ENCODE peak calls at places on chromosomes 1 and 21, in nine cellular contexts. S, E, R, M, T, N, J, V and A are unnamed samples.

GRCh38 chr21:32940079-32941014 is 85.4 kb upstream of the OLIG2 start:
- DNase-seq in S (peak), E (peak), R (peak), M (no peak), T (peak), N (peak), J (peak), V (no peak), A (peak)

GRCh38 chr21:46118871-46119564 is 21.1 kb downstream of the COL6A2 start:
- DNase-seq in S (no peak), E (no peak), R (no peak), M (peak), T (peak), N (peak), J (no peak), V (peak), A (no peak)

GRCh38 chr1:69645477-69645876 is 77.8 kb downstream of the LRRC7 start:
- DNase-seq in S (no peak), E (no peak), R (no peak), M (no peak), T (no peak), N (no peak), J (no peak), V (no peak), A (no peak)

GRCh38 chr1:9108056-9108665 is 20.7 kb downstream of the GPR157 start:
- DNase-seq in S (no peak), E (no peak), R (no peak), M (no peak), T (no peak), N (no peak), J (no peak), V (no peak), A (no peak)

GRCh38 chr21:39350094-39351006 is 1.5 kb upstream of the HMGN1 start:
- DNase-seq in S (no peak), E (no peak), R (no peak), M (peak), T (no peak), N (no peak), J (no peak), V (no peak), A (peak)

GRCh38 chr1:205270764-205271163 is 43.0 kb downstream of the TMCC2 start:
- DNase-seq in S (peak), E (peak), R (peak), M (peak), T (no peak), N (no peak), J (peak), V (no peak), A (peak)

GRCh38 chr1:54543729-54544496 is 4.1 kb upstream of the ACOT11 start:
- DNase-seq in S (peak), E (peak), R (peak), M (peak), T (peak), N (no peak), J (peak), V (no peak), A (peak)

GRCh38 chr1:17606826-17607440 is 67.4 kb downstream of the ARHGEF10L start:
- DNase-seq in S (peak), E (peak), R (peak), M (peak), T (peak), N (peak), J (peak), V (peak), A (peak)

GRCh38 chr1:4180066-4180735 is 280.1 kb upstream of the C1orf174 start:
- DNase-seq in S (no peak), E (no peak), R (no peak), M (no peak), T (no peak), N (no peak), J (no peak), V (no peak), A (no peak)

GRCh38 chr1:21022279-21023040 is 154.2 kb downstream of the EIF4G3 start:
- DNase-seq in S (peak), E (peak), R (peak), M (peak), T (peak), N (peak), J (peak), V (peak), A (peak)
- H3K4me3 ChIP-seq in S (no peak), E (peak), R (peak), M (peak), T (no peak), N (no peak), J (peak), V (peak), A (no peak)

GRCh38 chr1:111789666-111790316 is 34.1 kb downstream of the DDX20 start:
- DNase-seq in S (peak), E (peak), R (peak), M (no peak), T (no peak), N (no peak), J (peak), V (peak), A (peak)
- TF ChIP-seq CTCF in S (no peak), E (peak), R (no peak), M (no peak), T (peak), N (no peak), J (no peak), V (peak), A (no peak)

GRCh38 chr1:222894331-222894730 is 79.5 kb downstream of the DISP1 start:
- DNase-seq in S (no peak), E (no peak), R (no peak), M (no peak), T (no peak), N (no peak), J (no peak), V (no peak), A (no peak)

GRCh38 chr1:222896630-222897526 is 82.0 kb downstream of the DISP1 start:
- DNase-seq in S (no peak), E (peak), R (peak), M (no peak), T (no peak), N (no peak), J (peak), V (no peak), A (peak)

GRCh38 chr1:222893255-222893654 is 78.4 kb downstream of the DISP1 start:
- DNase-seq in S (peak), E (peak), R (no peak), M (no peak), T (no peak), N (no peak), J (no peak), V (no peak), A (no peak)

GRCh38 chr1:222898191-222898527 is 83.3 kb downstream of the DISP1 start:
- DNase-seq in S (no peak), E (no peak), R (no peak), M (no peak), T (no peak), N (no peak), J (peak), V (no peak), A (peak)

DNA sequence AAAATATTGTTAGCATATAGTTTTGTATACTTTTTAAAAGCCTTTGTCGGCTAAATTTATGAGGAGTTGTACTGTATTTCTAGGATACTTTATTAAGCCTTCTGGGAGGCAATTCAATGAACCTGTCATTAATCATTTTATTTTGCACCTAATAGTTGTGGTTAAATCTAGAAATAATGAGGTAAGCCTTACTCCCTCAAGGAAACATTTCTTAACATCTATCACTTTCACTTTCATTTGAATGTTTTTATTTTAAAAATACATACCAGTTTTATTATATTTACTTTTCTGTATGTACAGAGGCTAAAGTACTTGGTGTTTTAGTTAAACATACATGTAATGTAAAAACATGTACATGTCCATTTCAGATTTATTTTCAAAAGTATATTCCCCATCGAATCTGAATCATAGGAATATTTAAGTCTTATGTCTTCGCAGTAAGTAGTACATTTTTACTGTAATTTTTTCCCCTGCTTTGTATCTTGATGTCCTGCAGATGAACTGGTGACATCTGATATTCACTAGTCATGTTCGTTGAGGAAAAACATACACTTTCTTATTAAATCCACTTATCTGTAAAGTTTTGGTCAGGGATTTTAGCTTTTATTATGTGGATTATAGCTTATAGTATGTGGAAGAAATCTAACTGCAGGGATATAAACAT is 82.8 kb downstream of the DISP1 start:
- DNase-seq in S (no peak), E (peak), R (peak), M (no peak), T (no peak), N (no peak), J (peak), V (no peak), A (peak)
- H3K4me3 ChIP-seq in S (no peak), E (no peak), R (peak), M (peak), T (no peak), N (no peak), J (peak), V (peak), A (peak)

DNA sequence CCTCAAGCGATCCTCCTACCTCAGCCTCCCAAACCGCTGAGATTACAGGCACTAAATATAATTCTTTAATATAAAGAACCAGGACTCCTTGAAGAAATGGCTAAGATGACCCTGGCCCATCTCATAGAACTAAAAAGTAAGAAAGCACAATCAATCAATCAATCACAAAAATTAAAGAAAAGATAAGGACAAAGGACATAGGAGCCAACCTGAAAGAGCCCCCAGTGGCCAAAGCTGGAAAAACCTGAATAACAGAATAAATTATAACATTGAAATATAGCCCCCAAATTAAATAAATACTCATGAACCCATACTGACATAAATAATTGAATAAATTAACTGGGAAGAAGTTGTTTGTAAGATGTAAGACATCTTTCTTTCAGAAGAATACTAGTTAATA is 8.9 kb downstream of the NUP210L start:
- DNase-seq in S (no peak), E (no peak), R (no peak), M (no peak), T (no peak), N (no peak), J (no peak), V (no peak), A (no peak)
- TF ChIP-seq CTCF in S (peak), E (peak), R (peak), M (peak), T (peak), N (no peak), J (peak), V (peak), A (peak)

DNA sequence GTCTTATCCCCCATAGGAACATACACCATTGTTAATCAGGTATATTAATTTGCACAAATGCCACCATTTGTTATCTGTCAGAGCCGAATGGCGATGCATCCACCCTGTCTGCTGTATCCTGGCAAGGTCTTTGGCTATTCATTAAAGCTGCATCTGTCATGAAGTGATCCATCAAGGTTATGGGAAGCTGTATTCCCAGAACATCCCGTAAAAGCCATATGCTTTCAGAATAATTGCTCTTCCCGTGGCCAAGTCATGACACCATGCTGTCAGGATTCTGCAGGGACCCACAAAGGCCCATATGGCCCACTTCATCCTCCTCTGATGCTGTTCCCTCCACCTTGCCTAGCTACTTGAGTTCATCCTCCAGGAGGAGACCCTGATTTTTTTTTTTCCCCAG is 103.9 kb downstream of the RAVER2 start:
- DNase-seq in S (no peak), E (no peak), R (no peak), M (no peak), T (no peak), N (no peak), J (no peak), V (no peak), A (no peak)
- H3K4me3 ChIP-seq in S (no peak), E (no peak), R (no peak), M (no peak), T (no peak), N (no peak), J (no peak), V (no peak), A (no peak)

DNA sequence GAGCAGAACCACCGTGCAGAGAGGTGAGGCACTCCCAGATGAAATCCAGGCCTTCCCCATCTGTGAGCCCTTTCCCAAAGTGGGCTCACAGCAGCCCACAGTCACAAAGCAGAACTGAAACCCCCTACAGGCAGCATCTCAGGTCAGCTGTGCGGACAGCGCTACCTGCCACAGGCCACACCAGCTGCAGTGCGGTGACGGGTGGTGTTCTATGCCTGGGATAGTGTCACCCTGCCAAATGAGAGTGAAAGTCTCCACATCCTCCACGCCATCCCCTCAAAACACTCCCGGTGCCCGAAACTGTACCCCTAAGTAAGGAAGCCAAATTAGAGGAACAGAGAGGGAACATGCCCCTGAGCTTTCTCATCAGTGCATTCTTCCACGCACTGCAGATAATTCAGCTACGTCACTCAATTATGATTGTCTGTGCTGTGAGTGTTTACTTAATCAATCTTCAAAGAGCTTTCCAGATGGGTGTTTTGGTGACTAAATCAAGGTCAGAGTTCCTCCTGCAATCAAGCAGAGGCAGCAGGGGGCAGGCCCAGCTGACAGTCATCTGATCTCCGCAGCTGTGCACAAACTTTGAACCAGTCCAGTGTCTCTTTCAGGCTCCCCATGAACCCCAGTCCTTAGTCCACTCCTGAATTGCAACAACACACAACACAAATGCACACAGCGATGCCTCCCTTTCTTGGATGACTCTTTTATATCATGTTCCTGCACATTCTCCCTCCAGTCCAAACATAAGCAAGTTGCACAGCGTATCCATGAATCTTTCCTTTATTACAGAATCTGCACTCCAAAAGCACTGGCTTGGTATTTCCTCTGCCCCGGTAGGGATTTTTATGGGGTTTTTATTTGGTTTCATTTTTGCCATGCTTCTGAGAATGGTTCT is 150.0 kb downstream of the TOMM20 start:
- DNase-seq in S (peak), E (peak), R (peak), M (no peak), T (peak), N (peak), J (peak), V (peak), A (peak)
- TF ChIP-seq CTCF in S (no peak), E (peak), R (no peak), M (no peak), T (peak), N (no peak), J (no peak), V (no peak), A (no peak)

GRCh38 chr1:43558346-43558841 is 27.7 kb downstream of the PTPRF start:
- DNase-seq in S (no peak), E (no peak), R (peak), M (no peak), T (peak), N (peak), J (peak), V (no peak), A (peak)

GRCh38 chr1:43559714-43560113 is 29.0 kb downstream of the PTPRF start:
- DNase-seq in S (no peak), E (no peak), R (no peak), M (no peak), T (no peak), N (no peak), J (no peak), V (no peak), A (no peak)

GRCh38 chr1:43560286-43560685 is 29.6 kb downstream of the PTPRF start:
- DNase-seq in S (no peak), E (no peak), R (no peak), M (no peak), T (no peak), N (no peak), J (no peak), V (no peak), A (no peak)

GRCh38 chr1:43556772-43557171 is 26.1 kb downstream of the PTPRF start:
- DNase-seq in S (no peak), E (no peak), R (no peak), M (no peak), T (no peak), N (no peak), J (no peak), V (no peak), A (no peak)

DNA sequence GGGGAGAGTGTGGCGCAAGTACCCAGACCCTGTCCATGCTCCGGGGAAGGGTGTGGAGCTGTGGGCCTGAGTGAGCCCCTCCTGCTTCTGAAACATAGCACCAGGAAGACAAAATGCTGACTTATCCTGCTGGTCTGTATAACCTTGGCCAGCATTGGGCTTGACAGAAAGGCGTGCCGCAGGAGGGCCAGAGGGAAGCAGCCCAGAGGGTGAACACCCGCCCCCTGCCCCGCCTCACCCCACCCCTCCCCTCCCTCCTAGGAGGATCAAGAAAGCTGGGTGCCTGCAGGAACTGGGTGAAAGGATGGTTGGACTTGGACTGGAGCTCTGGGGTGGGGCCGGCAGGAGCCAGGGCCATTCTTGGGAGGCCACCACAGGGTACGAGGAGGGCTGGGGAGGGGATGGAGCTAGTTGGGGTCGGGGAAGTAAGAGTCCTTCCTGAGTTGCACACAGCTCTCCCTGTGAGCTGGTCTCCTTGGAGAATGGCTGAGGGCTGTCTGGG is 27.1 kb downstream of the PTPRF start:
- DNase-seq in S (peak), E (peak), R (peak), M (no peak), T (no peak), N (peak), J (no peak), V (no peak), A (peak)
- H3K4me3 ChIP-seq in S (no peak), E (no peak), R (no peak), M (no peak), T (no peak), N (no peak), J (no peak), V (no peak), A (no peak)

GRCh38 chr21:18617291-18617690 is 213.7 kb upstream of the TMPRSS15 start:
- DNase-seq in S (no peak), E (no peak), R (no peak), M (no peak), T (no peak), N (no peak), J (no peak), V (no peak), A (no peak)

GRCh38 chr21:18614327-18614726 is 210.7 kb upstream of the TMPRSS15 start:
- DNase-seq in S (no peak), E (no peak), R (no peak), M (no peak), T (no peak), N (no peak), J (no peak), V (no peak), A (no peak)
- TF ChIP-seq CTCF in S (no peak), E (no peak), R (no peak), M (no peak), T (no peak), N (no peak), J (no peak), V (no peak), A (no peak)

DNA sequence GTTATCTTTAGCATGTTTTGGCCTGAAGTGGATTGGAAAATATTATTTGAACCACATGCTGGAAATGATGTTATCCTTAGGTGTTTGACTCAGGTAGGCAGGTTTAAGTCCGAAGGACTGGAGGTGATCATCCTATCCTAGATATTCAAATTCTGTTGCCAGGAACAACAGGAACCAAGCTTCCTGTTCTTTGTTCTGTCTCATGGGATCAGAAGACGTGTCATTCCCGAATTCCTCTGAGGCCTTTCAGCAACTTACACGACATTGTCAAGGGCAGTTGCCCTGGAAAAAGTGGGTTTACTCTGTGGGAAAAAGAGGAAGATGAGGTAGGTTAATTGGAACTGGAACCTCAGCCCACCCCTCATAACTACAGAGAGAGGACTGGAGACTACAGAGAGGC is 36.6 kb downstream of the SLAMF6 start:
- DNase-seq in S (peak), E (peak), R (no peak), M (no peak), T (no peak), N (no peak), J (no peak), V (no peak), A (no peak)
- H3K4me3 ChIP-seq in S (no peak), E (no peak), R (no peak), M (no peak), T (no peak), N (no peak), J (no peak), V (no peak), A (no peak)